ENCODE peak calls at places on chromosomes 6 and 20, in eight cellular contexts. B is progenitor cell of endocrine pancreas, N is cardiac muscle cell, C is lower lobe of right lung, X is right atrium auricular region, K is tibial artery, F is neural crest cell, S is fibroblast of lung. W is an unnamed sample.

GRCh38 chr6:30880563-30881252 is 3.6 kb upstream of the DDR1 start:
- DNase-seq in N (no peak), X (no peak), C (no peak), B (no peak), F (peak), K (no peak), S (no peak), W (no peak)

GRCh38 chr20:9269280-9269971 is 200.5 kb downstream of the PLCB4 start:
- DNase-seq in S (peak), N (peak), X (no peak), F (no peak), C (no peak), K (no peak), B (no peak), W (no peak)

GRCh38 chr20:14992961-14993360 is 655.5 kb upstream of the FLRT3 start:
- DNase-seq in F (no peak), N (no peak), K (no peak), C (no peak), X (no peak), B (no peak), S (peak), W (no peak)

GRCh38 chr6:106300944-106301343 is 24.6 kb downstream of the ATG5 start:
- DNase-seq in C (no peak), S (peak), F (no peak), K (no peak), B (no peak), N (peak), X (no peak), W (no peak)

GRCh38 chr6:161101517-161101916 is 109.9 kb downstream of the MAP3K4 start:
- DNase-seq in F (no peak), C (no peak), K (no peak), B (no peak), X (no peak), S (no peak), N (no peak), W (no peak)

GRCh38 chr6:56246941-56247653 is at the start of gene COL21A1:
- DNase-seq in K (peak), B (peak), C (peak), N (peak), X (no peak), S (peak), F (peak), W (peak)

GRCh38 chr20:49890651-49891361 is 24.5 kb downstream of the SPATA2 start:
- DNase-seq in B (no peak), X (no peak), F (no peak), K (peak), N (no peak), S (no peak), C (peak), W (no peak)

GRCh38 chr6:165893431-165893830 is 230.4 kb upstream of the PDE10A start:
- DNase-seq in B (no peak), S (no peak), X (no peak), K (no peak), N (no peak), F (no peak), C (no peak), W (no peak)

GRCh38 chr20:15759546-15760216 is 813.6 kb downstream of the KIF16B start:
- DNase-seq in S (no peak), F (no peak), K (no peak), N (no peak), B (no peak), X (no peak), C (no peak), W (no peak)

GRCh38 chr6:89221971-89222887 is 5.1 kb upstream of the GABRR1 start:
- DNase-seq in X (no peak), N (peak), C (no peak), S (peak), F (no peak), B (no peak), K (peak), W (no peak)

GRCh38 chr6:106458021-106458986 is 97.8 kb downstream of the CRYBG1 start:
- DNase-seq in F (no peak), K (no peak), X (no peak), S (no peak), C (no peak), B (no peak), N (no peak), W (no peak)

GRCh38 chr6:57013501-57013900 is 33.0 kb upstream of the KIAA1586 start:
- DNase-seq in F (no peak), S (peak), K (no peak), N (peak), X (no peak), B (no peak), C (no peak), W (no peak)

GRCh38 chr6:63997217-63997616 is 361.6 kb downstream of the PHF3 start:
- DNase-seq in B (no peak), K (no peak), N (no peak), C (no peak), X (no peak), S (no peak), F (no peak), W (no peak)

GRCh38 chr20:47664068-47664437 is 121.2 kb downstream of the SULF2 start:
- DNase-seq in B (no peak), K (no peak), F (no peak), S (no peak), X (no peak), N (no peak), C (no peak), W (no peak)

GRCh38 chr20:43781215-43781614 is 54.4 kb upstream of the GTSF1L start:
- DNase-seq in B (no peak), K (no peak), C (no peak), X (no peak), S (no peak), N (no peak), F (no peak), W (no peak)

GRCh38 chr20:3971145-3971544 is 44.2 kb downstream of the RNF24 start:
- DNase-seq in X (no peak), F (no peak), C (no peak), N (peak), B (no peak), K (no peak), S (no peak), W (no peak)

GRCh38 chr6:112337209-112337638 is 9.9 kb upstream of the RFPL4B start:
- DNase-seq in F (peak), S (peak), C (no peak), B (peak), X (peak), N (peak), K (peak), W (no peak)

GRCh38 chr6:11754625-11755289 is 23.8 kb downstream of the ADTRP start:
- DNase-seq in B (no peak), S (peak), C (no peak), F (no peak), X (no peak), K (no peak), N (no peak), W (no peak)

GRCh38 chr6:134647861-134648260 is 302.0 kb downstream of the ALDH8A1 start:
- DNase-seq in C (no peak), S (no peak), B (no peak), F (no peak), N (peak), K (no peak), X (no peak), W (no peak)

GRCh38 chr20:58829531-58829941 is 21.2 kb downstream of the GNAS-AS1 start:
- DNase-seq in K (peak), F (no peak), S (peak), C (no peak), X (no peak), N (peak), B (no peak), W (no peak)

GRCh38 chr6:99520855-99521556 is 5.8 kb upstream of the USP45 start:
- DNase-seq in C (peak), X (peak), S (peak), F (peak), N (peak), K (peak), B (peak), W (peak)

GRCh38 chr20:50286174-50286511 is 95.5 kb downstream of the CEBPB start:
- DNase-seq in F (no peak), N (no peak), K (no peak), S (no peak), C (no peak), B (no peak), X (no peak), W (no peak)

GRCh38 chr6:111258615-111259088 is 171.3 kb downstream of the SLC16A10 start:
- DNase-seq in S (peak), B (no peak), X (no peak), K (no peak), F (no peak), C (no peak), N (peak), W (no peak)

GRCh38 chr6:11275598-11275997 is 43.1 kb upstream of the NEDD9 start:
- DNase-seq in N (no peak), S (no peak), B (no peak), X (no peak), C (no peak), K (no peak), F (no peak), W (no peak)

GRCh38 chr20:50876063-50876685 is 55.1 kb downstream of the ADNP start:
- DNase-seq in B (no peak), F (no peak), K (no peak), S (no peak), C (no peak), X (no peak), N (no peak), W (no peak)

GRCh38 chr6:80271074-80271473 is 164.6 kb downstream of the BCKDHB start:
- DNase-seq in S (no peak), N (no peak), F (no peak), K (no peak), C (no peak), B (no peak), X (no peak), W (no peak)

GRCh38 chr6:15037253-15037652 is 208.6 kb upstream of the JARID2 start:
- DNase-seq in X (no peak), B (no peak), F (no peak), K (no peak), S (no peak), C (no peak), N (no peak), W (no peak)

GRCh38 chr6:156687875-156688549 is 89.2 kb upstream of the ARID1B start:
- DNase-seq in N (peak), B (no peak), C (peak), S (peak), K (no peak), F (peak), X (no peak), W (no peak)

GRCh38 chr20:63134201-63134612 is 81.7 kb downstream of the YTHDF1 start:
- DNase-seq in B (no peak), K (peak), F (no peak), N (no peak), S (no peak), X (no peak), C (peak), W (no peak)

GRCh38 chr20:24692429-24693190 is 223.2 kb downstream of the SYNDIG1 start:
- DNase-seq in K (peak), N (no peak), S (no peak), X (peak), B (no peak), F (no peak), C (no peak), W (peak)

GRCh38 chr6:40722081-40722480 is 134.9 kb upstream of the LRFN2 start:
- DNase-seq in N (no peak), F (no peak), B (no peak), X (no peak), K (no peak), S (no peak), C (no peak), W (no peak)

GRCh38 chr6:142756215-142756630 is 188.8 kb downstream of the HIVEP2 start:
- DNase-seq in K (no peak), X (no peak), C (no peak), S (peak), F (no peak), B (no peak), N (peak), W (no peak)

GRCh38 chr6:154356118-154356517 is 485 bp downstream of the IPCEF1 start:
- DNase-seq in C (no peak), K (no peak), X (no peak), N (no peak), F (no peak), B (no peak), S (no peak), W (peak)

GRCh38 chr6:70901324-70901723 is 55.5 kb downstream of the B3GAT2 start:
- DNase-seq in N (no peak), C (no peak), X (no peak), F (no peak), K (no peak), B (no peak), S (no peak), W (no peak)
- TF ChIP-seq CTCF in N (peak), C (no peak), X (no peak), F (peak), K (no peak), B (peak), S (peak), W (peak)

DNA sequence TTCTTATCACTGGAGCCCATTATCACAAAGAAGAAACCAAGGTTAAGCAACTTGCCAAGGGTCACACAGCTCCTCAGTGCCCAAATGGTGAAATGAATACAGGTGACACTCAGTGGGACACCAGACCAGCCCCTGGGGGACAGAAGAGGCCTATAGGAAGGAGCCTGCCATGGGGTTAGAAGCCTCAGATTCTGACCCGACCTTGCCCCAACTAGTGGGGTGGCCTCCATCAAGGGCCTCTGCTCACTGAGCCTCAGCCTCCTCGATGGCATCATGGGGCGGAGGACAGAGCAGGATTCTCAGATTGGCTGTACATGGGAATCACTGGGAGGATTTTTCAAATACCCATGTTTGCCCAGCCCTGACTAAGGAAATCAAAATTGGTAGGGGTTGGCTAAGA is 47.6 kb downstream of the MRPL14 start:
- DNase-seq in F (no peak), K (no peak), S (no peak), N (no peak), X (no peak), C (no peak), B (no peak), W (no peak)
- TF ChIP-seq CTCF in F (no peak), K (no peak), S (no peak), N (no peak), X (no peak), C (no peak), B (no peak), W (no peak)

GRCh38 chr20:46126440-46127056 is 8.4 kb downstream of the CD40 start:
- DNase-seq in B (no peak), K (no peak), X (no peak), F (no peak), S (no peak), N (no peak), C (no peak), W (no peak)

GRCh38 chr20:46130534-46130933 is 12.4 kb downstream of the CD40 start:
- DNase-seq in N (no peak), X (no peak), S (no peak), K (no peak), C (no peak), B (no peak), F (no peak), W (no peak)

GRCh38 chr20:46127396-46128010 is 9.4 kb downstream of the CD40 start:
- DNase-seq in C (no peak), X (no peak), N (no peak), B (no peak), S (no peak), F (no peak), K (no peak), W (no peak)

GRCh38 chr20:46129955-46130481 is 11.9 kb downstream of the CD40 start:
- DNase-seq in F (no peak), S (no peak), C (no peak), B (no peak), N (peak), K (no peak), X (no peak), W (no peak)

DNA sequence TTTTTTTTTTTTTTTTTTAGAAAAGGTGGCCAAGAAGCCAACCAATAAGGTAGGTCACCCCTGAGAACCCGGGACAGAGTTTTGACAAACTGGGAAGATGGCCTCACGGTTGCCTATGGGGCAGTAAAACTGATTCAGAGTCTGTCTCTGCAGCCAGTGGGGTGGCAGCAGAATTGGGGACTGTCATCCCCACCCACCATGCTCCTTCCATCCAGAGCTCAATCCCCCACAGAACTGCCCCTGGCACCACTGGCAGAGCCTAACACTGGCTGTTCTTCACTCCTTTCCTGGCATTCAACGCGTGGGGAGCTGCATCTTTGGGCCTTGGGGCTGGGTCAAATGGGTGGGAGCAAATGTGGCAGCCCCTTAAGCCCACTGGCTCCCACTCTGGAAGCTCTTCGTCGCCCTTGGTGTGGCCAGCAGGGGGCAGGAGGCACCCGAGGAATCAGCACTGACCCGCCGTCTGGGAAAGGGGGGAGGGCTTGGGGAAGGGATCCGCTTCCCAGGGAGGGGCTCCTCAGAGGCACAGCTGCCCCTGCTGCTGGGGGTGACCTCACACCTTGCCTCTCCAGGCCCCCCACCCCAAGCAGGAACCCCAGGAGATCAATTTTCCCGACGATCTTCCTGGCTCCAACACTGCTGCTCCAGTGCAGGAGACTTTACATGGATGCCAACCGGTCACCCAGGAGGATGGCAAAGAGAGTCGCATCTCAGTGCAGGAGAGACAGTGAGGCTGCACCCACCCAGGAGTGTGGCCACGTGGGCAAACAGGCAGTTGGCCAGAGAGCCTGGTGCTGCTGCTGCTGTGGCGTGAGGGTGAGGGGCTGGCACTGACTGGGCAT is 10.4 kb downstream of the CD40 start:
- DNase-seq in S (peak), F (peak), B (peak), X (no peak), K (no peak), N (peak), C (no peak), W (no peak)
- TF ChIP-seq CTCF in S (peak), F (peak), B (peak), X (peak), K (peak), N (peak), C (peak), W (peak)

DNA sequence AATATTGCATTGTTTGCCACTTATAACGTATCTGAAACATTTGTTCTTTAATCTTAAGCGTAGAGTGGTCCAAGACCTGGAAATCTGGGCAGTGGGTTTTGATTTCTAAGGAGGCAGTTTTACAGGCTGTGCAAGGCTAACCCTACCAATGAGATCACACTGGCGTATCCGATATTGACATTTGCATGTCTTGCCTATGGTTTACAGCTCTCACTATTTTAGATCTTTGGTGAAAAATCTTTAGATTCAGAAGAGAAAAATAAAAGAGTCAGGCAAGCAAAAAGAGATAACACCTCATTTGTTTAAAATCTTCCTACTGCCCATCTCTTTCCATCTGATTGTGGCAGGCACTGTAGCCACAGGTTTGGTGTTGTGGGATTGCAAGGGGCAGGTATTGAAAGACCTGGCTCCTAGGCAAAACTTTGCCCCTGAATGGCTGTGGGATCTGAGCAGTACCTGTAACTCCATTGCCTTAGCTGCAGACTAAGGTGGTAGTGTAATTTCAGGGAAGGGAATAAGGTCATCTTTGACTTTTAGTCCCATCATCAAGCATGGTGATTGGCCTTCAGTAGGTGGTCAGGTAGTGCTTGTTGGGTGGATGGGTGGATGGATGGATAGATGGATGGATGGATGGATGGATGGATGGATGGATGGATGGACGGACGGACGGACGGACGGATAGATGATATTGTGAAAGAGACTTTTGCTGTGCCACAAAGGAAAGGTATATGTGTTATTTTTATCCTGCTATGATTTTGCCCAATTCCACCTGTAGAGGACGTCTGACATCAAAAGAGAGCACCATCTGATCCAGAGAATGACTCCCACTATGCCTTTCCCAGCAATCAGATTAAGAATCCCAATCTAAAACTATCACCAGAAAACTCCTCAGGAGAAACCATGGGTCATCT is 1.9 kb downstream of the TNFAIP3 start:
- DNase-seq in B (no peak), C (no peak), F (no peak), N (no peak), S (no peak), K (no peak), X (no peak), W (no peak)
- TF ChIP-seq CTCF in B (no peak), C (no peak), F (no peak), N (no peak), S (no peak), K (no peak), X (no peak), W (no peak)

DNA sequence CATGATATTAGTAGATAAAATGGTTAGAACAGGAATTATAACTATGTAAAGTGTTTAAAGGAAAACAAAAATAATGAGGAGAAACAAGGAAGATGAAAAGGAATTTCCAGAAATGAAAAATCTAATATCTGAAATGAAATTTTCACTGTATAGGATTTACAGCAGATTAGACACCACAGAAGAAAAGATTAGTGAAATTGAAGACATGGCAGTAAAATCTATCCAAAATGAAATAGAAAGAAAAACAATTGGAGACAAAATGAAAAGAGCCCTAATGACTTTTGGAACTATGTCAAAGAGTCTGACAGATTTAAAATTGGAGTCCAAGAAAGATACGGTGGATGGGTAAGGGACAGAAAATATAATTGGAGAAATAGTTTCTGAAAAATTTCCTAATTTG is 174.2 kb downstream of the AKAP7 start:
- DNase-seq in X (no peak), C (no peak), S (no peak), F (no peak), K (no peak), B (no peak), N (no peak), W (no peak)
- TF ChIP-seq CTCF in X (no peak), C (no peak), S (no peak), F (no peak), K (no peak), B (no peak), N (no peak), W (no peak)

DNA sequence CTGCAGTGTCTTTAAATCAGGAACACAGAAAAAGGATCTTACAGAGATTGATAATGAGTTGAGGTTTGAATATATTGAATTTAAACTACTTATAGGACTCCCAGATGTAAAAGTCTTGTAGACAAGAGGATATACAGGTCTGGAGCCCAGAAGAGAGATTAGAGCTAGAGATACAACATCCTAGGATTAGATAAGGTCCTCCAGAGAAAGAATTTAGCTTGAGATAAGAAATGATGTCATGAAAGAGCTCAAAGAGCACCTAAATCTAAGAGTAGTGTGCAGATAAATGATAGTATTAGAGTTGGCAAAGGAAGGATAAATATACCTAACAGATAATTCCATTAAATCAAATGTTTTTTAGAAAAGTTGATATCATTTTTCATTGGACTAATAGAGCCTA is 23.9 kb downstream of the EPM2A start:
- DNase-seq in K (no peak), X (no peak), N (no peak), F (no peak), S (no peak), C (no peak), B (no peak), W (no peak)
- TF ChIP-seq CTCF in K (no peak), X (no peak), N (no peak), F (no peak), S (no peak), C (no peak), B (no peak), W (no peak)